ENCODE peak calls at places on chromosome 22, in ten cellular contexts. A, P, B, L, W, O, Z, N, Q and M are unnamed samples.

GRCh38 chr22:44440224-44441160 is 57.5 kb downstream of the RTL6 start:
- DNase-seq in W (no peak), L (no peak), A (no peak), P (no peak), B (no peak), Q (no peak), O (no peak), N (no peak), Z (no peak), M (no peak)

GRCh38 chr22:29312218-29313125 is 3.0 kb downstream of the RASL10A start:
- DNase-seq in A (no peak), Z (no peak), W (no peak), L (no peak), O (no peak), Q (no peak), N (no peak), B (no peak), P (no peak), M (no peak)

GRCh38 chr22:39135092-39135896 is 17.2 kb downstream of the CBX7 start:
- DNase-seq in L (peak), A (peak), O (peak), N (no peak), W (peak), B (peak), Q (no peak), P (peak), Z (no peak), M (peak)

GRCh38 chr22:45131749-45132148 is 32.0 kb upstream of the NUP50 start:
- DNase-seq in O (no peak), Z (no peak), W (no peak), B (no peak), A (no peak), L (no peak), N (no peak), P (no peak), Q (no peak), M (no peak)

GRCh38 chr22:36966851-36967535 is 52.3 kb downstream of the TST start:
- DNase-seq in W (peak), L (no peak), A (no peak), N (no peak), Q (no peak), B (no peak), P (no peak), O (no peak), Z (no peak), M (no peak)

GRCh38 chr22:47139790-47140119 is 377.3 kb downstream of the TBC1D22A start:
- DNase-seq in Q (no peak), W (no peak), L (no peak), P (no peak), A (no peak), Z (no peak), N (no peak), O (peak), B (no peak), M (no peak)

GRCh38 chr22:22839570-22840314 is 47.9 kb upstream of the IGLL5 start:
- DNase-seq in N (no peak), Z (no peak), Q (no peak), O (no peak), P (no peak), A (no peak), W (no peak), L (no peak), B (no peak), M (no peak)

GRCh38 chr22:23075525-23076216 is 5.4 kb downstream of the GNAZ start:
- DNase-seq in O (no peak), N (no peak), W (no peak), Q (no peak), B (no peak), P (no peak), L (no peak), A (no peak), Z (no peak), M (peak)

GRCh38 chr22:22573047-22573889 is 14.2 kb upstream of the PRAME start:
- DNase-seq in P (no peak), L (no peak), W (no peak), A (no peak), B (no peak), N (no peak), Q (no peak), O (no peak), Z (no peak), M (no peak)

GRCh38 chr22:49799431-49800075 is 28.1 kb downstream of the BRD1 start:
- DNase-seq in O (no peak), Q (no peak), N (no peak), P (no peak), Z (no peak), A (no peak), L (no peak), W (no peak), B (no peak), M (no peak)

GRCh38 chr22:17536269-17536668 is 27.0 kb upstream of the SLC25A18 start:
- DNase-seq in O (no peak), Z (no peak), B (no peak), L (no peak), W (peak), P (no peak), N (no peak), A (no peak), Q (no peak), M (no peak)

GRCh38 chr22:35310556-35311550 is 11.2 kb downstream of the TOM1 start:
- DNase-seq in P (no peak), L (no peak), O (no peak), Z (no peak), Q (peak), A (no peak), W (no peak), B (no peak), N (no peak), M (peak)

GRCh38 chr22:39634530-39635399 is 64.2 kb downstream of the CACNA1I start:
- DNase-seq in L (peak), Q (no peak), B (no peak), N (peak), O (peak), W (peak), Z (peak), A (no peak), P (peak), M (no peak)

GRCh38 chr22:42475122-42475521 is 42.9 kb upstream of the NFAM1 start:
- DNase-seq in A (no peak), B (no peak), Z (no peak), N (no peak), L (no peak), O (no peak), P (no peak), Q (no peak), W (no peak), M (no peak)

GRCh38 chr22:21646608-21647590 is 4.8 kb downstream of the SDF2L1 start:
- DNase-seq in B (peak), P (peak), O (peak), Z (peak), N (peak), W (peak), Q (peak), A (peak), L (peak), M (peak)

GRCh38 chr22:35324762-35325161 is 25.1 kb downstream of the TOM1 start:
- DNase-seq in O (no peak), W (no peak), P (no peak), N (no peak), Z (no peak), A (no peak), B (no peak), Q (no peak), L (no peak), M (no peak)

GRCh38 chr22:46686221-46686872 is 51.7 kb downstream of the CERK start:
- DNase-seq in N (no peak), Q (no peak), A (no peak), L (no peak), O (no peak), P (no peak), W (no peak), B (no peak), Z (no peak), M (no peak)

GRCh38 chr22:42001706-42002105 is 3.1 kb downstream of the WBP2NL start:
- DNase-seq in B (no peak), Q (no peak), W (no peak), Z (no peak), O (no peak), P (no peak), N (no peak), A (no peak), L (no peak), M (no peak)

GRCh38 chr22:21972293-21972779 is 10.3 kb downstream of the TOP3B start:
- DNase-seq in Z (no peak), B (peak), W (peak), A (no peak), P (peak), L (no peak), Q (peak), O (peak), N (no peak), M (peak)

GRCh38 chr22:39873963-39874362 is 19.6 kb downstream of the ENTHD1 start:
- DNase-seq in W (no peak), P (no peak), N (no peak), B (no peak), O (no peak), Q (no peak), L (no peak), A (no peak), Z (no peak), M (no peak)

GRCh38 chr22:39512026-39512425 is 8.3 kb upstream of the ATF4 start:
- DNase-seq in B (no peak), P (no peak), A (no peak), N (no peak), Z (no peak), L (no peak), O (no peak), W (no peak), Q (no peak), M (no peak)

GRCh38 chr22:35102663-35103062 is 36.7 kb downstream of the ISX start:
- DNase-seq in N (no peak), A (no peak), B (no peak), L (no peak), W (no peak), Q (no peak), Z (no peak), O (peak), P (peak), M (peak)

GRCh38 chr22:31244044-31244942 is 32.2 kb downstream of the LIMK2 start:
- DNase-seq in L (no peak), A (no peak), B (no peak), N (no peak), P (peak), W (peak), Z (peak), O (peak), Q (no peak), M (no peak)

GRCh38 chr22:22138915-22139314 is 105.7 kb upstream of the VPREB1 start:
- DNase-seq in Z (no peak), A (no peak), L (no peak), P (no peak), Q (no peak), O (no peak), N (no peak), B (no peak), W (no peak), M (no peak)

GRCh38 chr22:37549704-37550059 is 10.6 kb upstream of the CDC42EP1 start:
- DNase-seq in L (peak), A (peak), O (no peak), P (no peak), Z (peak), W (peak), B (no peak), Q (no peak), N (no peak), M (no peak)

GRCh38 chr22:46012182-46012880 is 35.4 kb upstream of the WNT7B start:
- DNase-seq in L (peak), B (no peak), P (no peak), W (no peak), N (no peak), A (no peak), Z (no peak), Q (no peak), O (no peak), M (no peak)

GRCh38 chr22:24185001-24185500 is 3.8 kb downstream of the SUSD2 start:
- DNase-seq in Q (no peak), Z (no peak), B (no peak), P (no peak), O (no peak), A (no peak), N (no peak), W (no peak), L (no peak), M (no peak)

GRCh38 chr22:41876275-41876674 is 38.6 kb downstream of the SHISA8 start:
- DNase-seq in L (no peak), B (no peak), A (no peak), N (no peak), Q (no peak), P (no peak), Z (no peak), W (peak), O (no peak), M (no peak)

GRCh38 chr22:24156915-24157782 is 24.1 kb upstream of the SUSD2 start:
- DNase-seq in L (peak), Q (peak), W (peak), O (peak), A (peak), Z (peak), B (peak), N (no peak), P (peak), M (peak)

GRCh38 chr22:18078329-18079041 is 695 bp downstream of the PEX26 start:
- DNase-seq in Q (peak), Z (no peak), O (peak), W (peak), P (peak), A (no peak), L (peak), B (no peak), N (no peak), M (peak)

GRCh38 chr22:25137577-25138525 is 61.8 kb upstream of the CRYBB3 start:
- DNase-seq in B (no peak), Z (no peak), L (no peak), W (no peak), N (no peak), O (peak), A (no peak), P (no peak), Q (no peak), M (no peak)

GRCh38 chr22:39748877-39749276 is 144.7 kb downstream of the ENTHD1 start:
- DNase-seq in Z (no peak), P (no peak), Q (no peak), W (peak), A (no peak), B (no peak), N (peak), L (peak), O (peak), M (no peak)

GRCh38 chr22:25282346-25282670 is 62.9 kb downstream of the CRYBB2 start:
- DNase-seq in W (no peak), N (no peak), A (no peak), B (no peak), O (no peak), L (no peak), P (no peak), Z (no peak), Q (no peak), M (no peak)